ENCODE peak calls at places on chromosomes 5 and 9, in seven cellular contexts. L, O, S, M, F, Y and V are unnamed samples.

GRCh38 chr5:5638193-5638592 is 215.7 kb downstream of the ICE1 start:
- DNase-seq in Y (no peak), S (no peak), L (no peak), F (no peak), M (no peak), O (no peak), V (no peak)

GRCh38 chr9:120768870-120769269 is 24.3 kb downstream of the FBXW2 start:
- DNase-seq in O (no peak), F (no peak), M (no peak), S (no peak), Y (no peak), L (no peak), V (no peak)

GRCh38 chr9:38215465-38215864 is 146.4 kb upstream of the SHB start:
- DNase-seq in Y (no peak), M (no peak), S (no peak), F (no peak), O (no peak), L (no peak), V (no peak)

GRCh38 chr5:120098902-120099301 is 365.2 kb upstream of the PRR16 start:
- DNase-seq in M (no peak), Y (no peak), L (no peak), O (no peak), F (no peak), S (no peak), V (no peak)

GRCh38 chr5:152817311-152817710 is 412.2 kb upstream of the NMUR2 start:
- DNase-seq in M (no peak), S (no peak), L (no peak), F (no peak), Y (no peak), O (no peak), V (no peak)

GRCh38 chr5:9626955-9627354 is 3.2 kb downstream of the TAS2R1 start:
- DNase-seq in O (no peak), F (no peak), S (no peak), M (no peak), L (no peak), Y (no peak), V (no peak)

GRCh38 chr5:54630738-54631369 is 113.3 kb downstream of the SNX18 start:
- DNase-seq in F (peak; percentile 30), Y (no peak), L (no peak), S (no peak), O (no peak), M (no peak), V (no peak)

GRCh38 chr5:31648326-31648725 is 9.4 kb downstream of the PDZD2 start:
- DNase-seq in M (no peak), O (no peak), Y (no peak), F (no peak), S (no peak), L (no peak), V (no peak)

GRCh38 chr5:128774605-128775004 is 190.7 kb upstream of the SLC27A6 start:
- DNase-seq in Y (no peak), S (no peak), O (peak; percentile 66), F (no peak), L (no peak), M (no peak), V (no peak)

GRCh38 chr5:108747111-108748009 is at the start of gene FER:
- DNase-seq in F (peak; percentile 26), M (no peak), O (peak; percentile 88), S (no peak), L (peak; percentile 70), Y (no peak), V (peak; percentile 2)

GRCh38 chr5:116947691-116948528 is 373.3 kb upstream of the SEMA6A start:
- DNase-seq in Y (no peak), S (no peak), M (no peak), F (peak; percentile 56), O (peak; percentile 84), L (peak; percentile 57), V (peak; percentile 35)

GRCh38 chr9:124280176-124280691 is 22.5 kb downstream of the NEK6 start:
- DNase-seq in M (peak; percentile 80), F (peak; percentile 61), L (no peak), S (peak; percentile 56), O (no peak), Y (no peak), V (no peak)

GRCh38 chr5:6766558-6767191 is 53.4 kb downstream of the TENT4A start:
- DNase-seq in M (peak; percentile 72), L (no peak), O (peak; percentile 96), F (peak; percentile 78), S (peak; percentile 48), Y (peak; percentile 27), V (no peak)

GRCh38 chr9:38641985-38642864 is 21.8 kb upstream of the ANKRD18A start:
- DNase-seq in S (no peak), F (no peak), O (peak; percentile 76), Y (no peak), L (no peak), M (no peak), V (peak; percentile 24)

GRCh38 chr5:109200221-109200620 is 209.6 kb downstream of the PJA2 start:
- DNase-seq in S (no peak), O (no peak), Y (no peak), M (no peak), F (no peak), L (no peak), V (no peak)

GRCh38 chr5:14726066-14726838 is 61.7 kb downstream of the OTULIN start:
- DNase-seq in F (no peak), Y (no peak), M (no peak), L (no peak), S (no peak), O (no peak), V (no peak)

GRCh38 chr9:61669352-61669751 is 479.5 kb downstream of the SPATA31A7 start:
- DNase-seq in O (no peak), Y (no peak), F (peak; percentile 2), M (peak; percentile 23), L (no peak), S (no peak), V (no peak)

GRCh38 chr5:148471379-148471778 is 87.6 kb downstream of the FBXO38 start:
- DNase-seq in Y (no peak), O (peak; percentile 18), S (no peak), F (no peak), L (no peak), M (no peak), V (no peak)

GRCh38 chr5:168694289-168694688 is 115.1 kb upstream of the PANK3 start:
- DNase-seq in L (no peak), O (no peak), S (no peak), Y (no peak), M (no peak), F (no peak), V (no peak)

GRCh38 chr5:147879784-147880183 is 1.3 kb downstream of the SCGB3A2 start:
- DNase-seq in S (no peak), F (no peak), O (no peak), M (no peak), L (no peak), Y (no peak), V (no peak)

GRCh38 chr5:58085800-58086199 is 374.1 kb downstream of the PLK2 start:
- DNase-seq in Y (no peak), O (peak; percentile 79), M (no peak), S (no peak), L (no peak), F (no peak), V (no peak)

GRCh38 chr9:79857188-79857587 is 285.4 kb downstream of the TLE4 start:
- DNase-seq in F (no peak), L (no peak), O (no peak), Y (no peak), S (no peak), M (no peak), V (no peak)

GRCh38 chr5:96350678-96351077 is 82.4 kb downstream of the PCSK1 start:
- DNase-seq in O (peak; percentile 32), L (no peak), Y (no peak), M (no peak), F (no peak), S (no peak), V (no peak)

GRCh38 chr5:169850407-169850806 is 129.9 kb downstream of the INSYN2B start:
- DNase-seq in L (no peak), O (no peak), Y (no peak), S (no peak), F (no peak), M (no peak), V (no peak)
- TF ChIP-seq CTCF in L (peak; percentile 9), O (peak; percentile 10), Y (no peak), S (no peak), F (no peak), M (no peak), V (peak; percentile 46)

DNA sequence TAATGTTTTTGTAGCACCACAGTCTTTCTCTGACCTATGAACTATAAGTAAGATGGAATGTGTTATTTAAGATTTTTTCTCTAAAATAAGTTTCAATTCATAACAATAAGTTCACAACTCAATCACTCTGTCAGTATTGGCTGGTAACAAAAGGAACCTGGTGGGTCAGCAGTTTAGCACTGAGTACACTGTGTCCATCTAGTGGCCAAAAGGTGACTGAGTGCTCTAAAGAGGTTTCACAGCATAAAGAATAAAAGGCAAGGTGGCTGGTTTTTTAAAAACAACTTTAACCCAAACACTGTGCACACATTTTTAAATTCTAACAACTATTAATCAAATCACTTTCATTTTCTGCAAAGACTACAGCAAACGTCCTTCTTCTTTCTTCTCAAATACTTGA is 443.3 kb downstream of the PDE4D start:
- DNase-seq in O (peak; percentile 1), Y (no peak), F (no peak), L (no peak), S (no peak), M (no peak), V (no peak)
- TF ChIP-seq CTCF in O (no peak), Y (peak; percentile 13), F (no peak), L (peak; percentile 44), S (no peak), M (no peak), V (peak; percentile 31)

DNA sequence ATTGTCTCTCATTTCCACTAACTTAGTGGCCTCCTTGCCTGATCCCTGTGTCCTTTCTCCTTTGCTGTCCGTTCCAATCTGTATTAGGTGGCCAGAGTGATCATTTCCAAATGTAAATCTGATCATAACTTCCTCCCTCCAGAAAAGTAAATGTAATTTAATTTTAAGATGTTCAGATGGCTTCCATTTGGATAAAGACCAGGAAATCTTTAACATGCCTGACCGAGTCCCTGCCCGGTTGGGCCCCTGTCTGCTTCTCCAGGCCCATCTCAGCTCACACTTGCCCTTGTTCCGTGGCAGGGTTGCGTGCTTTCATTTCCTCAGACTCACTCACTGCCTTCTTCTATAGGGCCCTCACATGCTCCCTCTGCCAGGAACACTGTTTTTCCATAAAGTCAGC is 7.6 kb downstream of the MAP3K1 start:
- DNase-seq in M (no peak), L (no peak), F (no peak), S (no peak), O (no peak), Y (no peak), V (no peak)
- TF ChIP-seq CTCF in M (no peak), L (no peak), F (no peak), S (no peak), O (no peak), Y (no peak), V (no peak)

DNA sequence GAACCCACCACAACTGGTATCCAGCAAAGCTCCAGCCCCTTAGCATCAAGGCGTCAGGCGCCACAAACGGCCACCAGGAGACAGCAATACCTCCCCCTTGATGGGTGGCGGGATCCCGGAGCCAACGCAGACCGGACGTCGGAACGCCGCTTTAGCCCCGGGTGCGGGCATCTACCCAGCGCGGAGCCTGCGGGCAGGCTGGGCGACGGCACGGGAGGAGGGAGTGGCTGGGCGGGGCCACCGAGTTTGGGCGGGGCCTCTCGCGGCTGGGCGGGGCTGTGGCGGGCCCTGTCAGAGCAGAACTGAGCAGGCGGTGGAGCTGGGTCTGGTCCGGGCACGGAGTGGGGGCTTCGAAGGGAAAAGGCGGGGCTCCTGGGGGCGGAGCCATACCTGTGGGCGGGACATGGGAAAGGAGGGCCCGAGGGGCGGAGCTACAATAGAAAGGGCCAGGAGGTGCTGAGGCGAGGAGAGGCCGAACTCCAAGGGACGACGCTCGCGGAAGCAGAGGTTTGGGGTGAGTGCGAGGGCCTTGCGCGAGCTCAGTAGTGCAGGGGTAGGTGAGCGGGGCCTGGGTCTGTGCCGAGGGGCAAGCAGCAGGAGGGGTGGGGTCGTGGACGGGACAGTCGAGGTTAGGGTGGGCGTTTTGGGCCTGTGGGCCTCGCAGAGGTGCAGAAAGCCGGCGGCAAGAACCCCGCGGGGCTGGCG is 40.2 kb upstream of the GARNL3 start:
- DNase-seq in M (peak; percentile 92), O (peak; percentile 74), F (peak; percentile 91), Y (no peak), L (peak; percentile 77), S (peak; percentile 97), V (peak; percentile 86)
- TF ChIP-seq CTCF in M (peak; percentile 34), O (no peak), F (peak; percentile 20), Y (peak; percentile 18), L (no peak), S (peak; percentile 34), V (peak; percentile 44)